ENCODE peak calls at places on chromosomes 1 and 21, in four cellular contexts. C is CD8-positive, alpha-beta T cell; G is IMR-90; V is WERI-Rb-1. U is an unnamed sample.

GRCh38 chr1:206896261-206896660 is 982 bp upstream of the IL24 start:
- DNase-seq in C (no peak), G (no peak), V (peak), U (no peak)

GRCh38 chr1:109617291-109617801 is 2.1 kb downstream of the GNAT2 start:
- DNase-seq in C (no peak), G (peak), V (peak), U (no peak)

GRCh38 chr1:155050560-155051341 is at the start of gene ADAM15:
- DNase-seq in C (peak), G (peak), V (peak), U (peak)

GRCh38 chr1:91871994-91872393 is 14.0 kb downstream of the TGFBR3 start:
- DNase-seq in C (no peak), G (peak), V (no peak), U (no peak)

GRCh38 chr1:26049531-26050254 is 3.8 kb upstream of the SLC30A2 start:
- DNase-seq in C (no peak), G (peak), V (no peak), U (no peak)

GRCh38 chr1:167209044-167209443 is 11.6 kb upstream of the POU2F1 start:
- DNase-seq in C (no peak), G (no peak), V (no peak), U (no peak)

GRCh38 chr21:16514316-16514715 is 784.5 kb downstream of the USP25 start:
- DNase-seq in C (no peak), G (no peak), V (no peak), U (no peak)

GRCh38 chr1:187630653-187631380 is 802.1 kb downstream of the PLA2G4A start:
- DNase-seq in C (no peak), G (no peak), V (no peak), U (no peak)

GRCh38 chr1:97160796-97161195 is 439.2 kb downstream of the PTBP2 start:
- DNase-seq in C (no peak), G (peak), V (no peak), U (no peak)

GRCh38 chr21:14945176-14945575 is 119.6 kb downstream of the NRIP1 start:
- DNase-seq in C (no peak), G (no peak), V (no peak), U (no peak)

GRCh38 chr1:58249729-58250586 is 296.6 kb downstream of the OMA1 start:
- DNase-seq in C (no peak), G (peak), V (peak), U (no peak)

GRCh38 chr1:182634306-182635072 is 30.3 kb upstream of the RGS16 start:
- DNase-seq in C (no peak), G (no peak), V (peak), U (no peak)

GRCh38 chr1:24501371-24502167 is 1.1 kb upstream of the RCAN3 start:
- DNase-seq in C (peak), G (no peak), V (no peak), U (peak)

GRCh38 chr1:153567621-153568366 is 2.1 kb upstream of the S100A2 start:
- DNase-seq in C (no peak), G (peak), V (peak), U (no peak)

GRCh38 chr21:45541221-45542039 is 810 bp downstream of the SLC19A1 start:
- DNase-seq in C (peak), G (peak), V (peak), U (peak)

GRCh38 chr21:45543710-45544448 is 1.6 kb upstream of the SLC19A1 start:
- DNase-seq in C (no peak), G (no peak), V (peak), U (no peak)

GRCh38 chr21:45542667-45543370 is 579 bp upstream of the SLC19A1 start:
- DNase-seq in C (peak), G (no peak), V (no peak), U (peak)

GRCh38 chr21:45543371-45543709 is 1.1 kb upstream of the SLC19A1 start:
- DNase-seq in C (peak), G (no peak), V (no peak), U (peak)

GRCh38 chr21:45542242-45542666 is at the start of gene SLC19A1:
- DNase-seq in C (peak), G (peak), V (peak), U (peak)
- TF ChIP-seq CTCF in C (peak), G (peak), V (peak), U (peak)

GRCh38 chr1:27451346-27451745 is 38.6 kb downstream of the WASF2 start:
- DNase-seq in C (no peak), G (no peak), V (no peak), U (no peak)
- H3K27ac ChIP-seq in C (no peak), G (no peak), V (no peak), U (peak)

GRCh38 chr21:37763298-37763697 is 153.0 kb downstream of the KCNJ6 start:
- DNase-seq in C (no peak), G (no peak), V (peak), U (peak)

GRCh38 chr21:37762606-37763005 is 153.7 kb downstream of the KCNJ6 start:
- DNase-seq in C (no peak), G (no peak), V (no peak), U (no peak)

GRCh38 chr21:37757631-37758376 is 158.5 kb downstream of the KCNJ6 start:
- DNase-seq in C (no peak), G (no peak), V (no peak), U (peak)

GRCh38 chr21:37759777-37760176 is 156.5 kb downstream of the KCNJ6 start:
- DNase-seq in C (no peak), G (no peak), V (no peak), U (peak)

GRCh38 chr21:37758997-37759396 is 157.3 kb downstream of the KCNJ6 start:
- DNase-seq in C (no peak), G (peak), V (peak), U (peak)
- TF ChIP-seq CTCF in C (no peak), G (peak), V (peak), U (peak)

DNA sequence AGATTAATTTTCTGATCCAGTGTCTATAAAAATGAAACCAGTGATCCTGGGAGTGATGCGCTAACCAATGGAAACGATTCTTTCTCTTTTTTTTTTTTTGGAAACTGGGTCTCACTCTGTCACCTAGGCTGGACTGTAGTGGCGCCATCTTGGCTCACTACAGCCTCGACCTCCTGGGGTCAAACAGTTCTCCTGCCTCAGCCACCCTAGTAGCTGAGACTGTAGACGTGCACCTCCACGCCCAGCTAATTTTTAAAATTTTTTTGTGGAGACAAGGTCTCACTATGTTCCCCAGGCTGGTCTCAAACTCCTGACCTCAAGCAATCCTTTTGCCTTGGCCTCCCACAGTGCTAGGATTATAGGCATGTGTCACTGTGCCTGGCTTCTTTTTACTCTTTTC is 3.4 kb upstream of the RCC2 start:
- DNase-seq in C (no peak), G (no peak), V (no peak), U (no peak)
- H3K27ac ChIP-seq in C (no peak), G (peak), V (no peak), U (no peak)

GRCh38 chr1:18809953-18810899 is 49.2 kb downstream of the TAS1R2 start:
- DNase-seq in C (no peak), G (no peak), V (no peak), U (no peak)

GRCh38 chr1:18805925-18806849 is 53.3 kb downstream of the TAS1R2 start:
- DNase-seq in C (no peak), G (no peak), V (no peak), U (no peak)

GRCh38 chr1:18807334-18808063 is 52.0 kb downstream of the TAS1R2 start:
- DNase-seq in C (no peak), G (no peak), V (no peak), U (no peak)

GRCh38 chr1:18811733-18812132 is 47.7 kb downstream of the TAS1R2 start:
- DNase-seq in C (no peak), G (no peak), V (no peak), U (no peak)

DNA sequence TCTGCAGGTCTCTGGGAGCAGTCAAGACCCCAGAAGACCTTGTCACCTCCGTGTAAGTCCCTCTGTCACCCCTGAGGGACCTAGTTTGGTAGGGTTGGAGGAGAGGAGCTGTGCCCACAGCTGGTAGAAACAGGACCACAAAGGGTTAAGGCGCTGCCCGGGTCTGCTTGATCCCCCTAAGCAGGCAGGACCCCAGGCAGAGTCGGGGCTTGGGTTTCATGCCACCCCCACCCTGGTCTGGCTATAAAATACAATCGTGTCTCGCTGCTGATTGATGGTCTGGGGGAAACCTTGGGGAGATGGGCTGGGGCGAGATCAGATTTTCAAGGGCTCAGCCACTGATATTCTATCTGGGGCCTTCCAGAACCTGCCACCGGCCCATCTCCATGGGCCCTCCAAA is 50.9 kb downstream of the TAS1R2 start:
- DNase-seq in C (no peak), G (no peak), V (no peak), U (no peak)
- TF ChIP-seq CTCF in C (no peak), G (no peak), V (no peak), U (no peak)

DNA sequence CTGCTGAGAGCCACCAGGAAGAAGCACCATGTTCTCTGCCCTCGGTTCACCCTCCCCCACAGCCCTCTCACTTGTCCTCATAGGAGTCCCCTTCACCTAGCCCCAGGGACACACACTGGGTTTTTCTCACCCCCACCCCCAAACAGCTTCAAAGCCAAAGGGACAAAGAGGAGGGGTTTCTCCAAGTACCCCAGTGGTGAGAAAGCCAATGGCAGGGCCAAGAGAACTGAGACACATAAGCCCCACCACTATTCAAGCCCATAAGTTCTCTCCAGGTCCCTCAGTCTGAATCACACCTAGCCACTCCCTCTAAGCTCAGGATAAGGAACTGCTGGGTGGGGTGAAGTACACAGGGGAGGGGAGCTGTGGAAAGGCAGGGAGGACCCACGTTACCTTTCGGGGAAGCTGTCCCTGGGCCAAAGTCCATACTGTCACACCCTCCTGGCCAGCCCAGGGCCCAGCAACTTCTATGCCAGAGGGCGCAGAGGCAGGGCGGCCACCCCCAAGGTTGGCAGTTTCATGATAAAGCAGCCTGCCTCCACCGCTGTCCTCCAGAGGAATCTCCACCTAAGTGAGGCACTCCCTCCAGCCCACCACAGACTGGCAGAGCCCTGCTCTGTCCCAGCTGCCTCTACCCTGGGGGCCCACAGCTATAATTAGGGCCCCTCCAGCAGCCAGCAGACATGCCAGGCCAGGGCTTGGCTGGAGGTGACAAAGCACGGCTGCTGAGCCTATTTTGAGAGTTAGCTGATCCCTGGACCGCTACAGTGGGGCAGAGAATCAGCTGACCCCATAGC is 39.0 kb upstream of the PPP1R15B start:
- DNase-seq in C (no peak), G (no peak), V (peak), U (peak)
- H3K27ac ChIP-seq in C (no peak), G (no peak), V (no peak), U (peak)

GRCh38 chr1:93732514-93732913 is 50.9 kb upstream of the BCAR3 start:
- DNase-seq in C (no peak), G (no peak), V (no peak), U (no peak)
- TF ChIP-seq CTCF in C (no peak), G (no peak), V (peak), U (no peak)

GRCh38 chr1:29679828-29680558 is 443.7 kb downstream of the PTPRU start:
- DNase-seq in C (no peak), G (no peak), V (no peak), U (no peak)

GRCh38 chr1:29684141-29684540 is 447.8 kb downstream of the PTPRU start:
- DNase-seq in C (no peak), G (no peak), V (no peak), U (no peak)

GRCh38 chr1:29683472-29683871 is 447.1 kb downstream of the PTPRU start:
- DNase-seq in C (no peak), G (no peak), V (no peak), U (no peak)

GRCh38 chr1:29682918-29683314 is 446.6 kb downstream of the PTPRU start:
- DNase-seq in C (no peak), G (peak), V (no peak), U (no peak)

GRCh38 chr1:29682171-29682917 is 446.0 kb downstream of the PTPRU start:
- DNase-seq in C (no peak), G (no peak), V (peak), U (no peak)
- H3K27ac ChIP-seq in C (no peak), G (no peak), V (peak), U (no peak)